ENCODE peak calls at places on chromosomes 16 and 17, in nine cellular contexts. One of them, this sample, is unnamed.

GRCh38 chr16:15725641-15726240 is 75.7 kb downstream of the NDE1 start:
- DNase-seq in MM.1S: no peak
- DNase-seq in non-pigmented ciliary epithelial cell: no peak
- DNase-seq in stimulated activated CD4-positive, alpha-beta T cell treated with anti-CD3 and anti-CD28 coated beads, TNF-alpha, amount 100 ng/mL, for 1 hour: no peak
- DNase-seq in A549: no peak
- DNase-seq in cardiac fibroblast: no peak
- DNase-seq in AG04449: no peak
- DNase-seq in skeletal muscle cell: no peak
- DNase-seq in iPS-NIHi11: no peak
- DNase-seq in this sample: no peak

GRCh38 chr16:51389881-51390280 is 238.8 kb upstream of the SALL1 start:
- DNase-seq in MM.1S: no peak
- DNase-seq in AG04449: no peak
- DNase-seq in skeletal muscle cell: no peak
- DNase-seq in non-pigmented ciliary epithelial cell: no peak
- DNase-seq in stimulated activated CD4-positive, alpha-beta T cell treated with anti-CD3 and anti-CD28 coated beads, TNF-alpha, amount 100 ng/mL, for 1 hour: no peak
- DNase-seq in A549: no peak
- DNase-seq in cardiac fibroblast: no peak
- DNase-seq in iPS-NIHi11: no peak
- DNase-seq in this sample: no peak

GRCh38 chr16:46848768-46849764 is 18.1 kb upstream of the C16orf87 start:
- DNase-seq in iPS-NIHi11: peak
- DNase-seq in non-pigmented ciliary epithelial cell: no peak
- DNase-seq in MM.1S: no peak
- DNase-seq in A549: no peak
- DNase-seq in stimulated activated CD4-positive, alpha-beta T cell treated with anti-CD3 and anti-CD28 coated beads, TNF-alpha, amount 100 ng/mL, for 1 hour: no peak
- DNase-seq in AG04449: no peak
- DNase-seq in skeletal muscle cell: no peak
- DNase-seq in cardiac fibroblast: no peak
- DNase-seq in this sample: no peak

GRCh38 chr16:47197536-47198179 is 53.9 kb upstream of the NETO2 start:
- DNase-seq in iPS-NIHi11: no peak
- DNase-seq in cardiac fibroblast: peak
- DNase-seq in skeletal muscle cell: peak
- DNase-seq in A549: no peak
- DNase-seq in stimulated activated CD4-positive, alpha-beta T cell treated with anti-CD3 and anti-CD28 coated beads, TNF-alpha, amount 100 ng/mL, for 1 hour: no peak
- DNase-seq in MM.1S: no peak
- DNase-seq in AG04449: no peak
- DNase-seq in non-pigmented ciliary epithelial cell: no peak
- DNase-seq in this sample: no peak

GRCh38 chr17:31470592-31470991 is 79.1 kb downstream of the RAB11FIP4 start:
- DNase-seq in A549: no peak
- DNase-seq in skeletal muscle cell: no peak
- DNase-seq in non-pigmented ciliary epithelial cell: no peak
- DNase-seq in stimulated activated CD4-positive, alpha-beta T cell treated with anti-CD3 and anti-CD28 coated beads, TNF-alpha, amount 100 ng/mL, for 1 hour: no peak
- DNase-seq in cardiac fibroblast: no peak
- DNase-seq in iPS-NIHi11: no peak
- DNase-seq in AG04449: no peak
- DNase-seq in MM.1S: no peak
- DNase-seq in this sample: no peak

GRCh38 chr17:40190197-40191021 is 13.1 kb downstream of the RAPGEFL1 start:
- DNase-seq in cardiac fibroblast: no peak
- DNase-seq in iPS-NIHi11: peak
- DNase-seq in stimulated activated CD4-positive, alpha-beta T cell treated with anti-CD3 and anti-CD28 coated beads, TNF-alpha, amount 100 ng/mL, for 1 hour: no peak
- DNase-seq in A549: peak
- DNase-seq in MM.1S: peak
- DNase-seq in skeletal muscle cell: no peak
- DNase-seq in AG04449: no peak
- DNase-seq in non-pigmented ciliary epithelial cell: no peak
- DNase-seq in this sample: no peak

GRCh38 chr17:62665599-62665998 is 38.1 kb downstream of the MRC2 start:
- DNase-seq in MM.1S: no peak
- DNase-seq in iPS-NIHi11: no peak
- DNase-seq in stimulated activated CD4-positive, alpha-beta T cell treated with anti-CD3 and anti-CD28 coated beads, TNF-alpha, amount 100 ng/mL, for 1 hour: no peak
- DNase-seq in AG04449: no peak
- DNase-seq in non-pigmented ciliary epithelial cell: no peak
- DNase-seq in cardiac fibroblast: no peak
- DNase-seq in skeletal muscle cell: no peak
- DNase-seq in A549: no peak
- DNase-seq in this sample: no peak

GRCh38 chr16:1177750-1178149 is 24.8 kb downstream of the CACNA1H start:
- DNase-seq in AG04449: no peak
- DNase-seq in stimulated activated CD4-positive, alpha-beta T cell treated with anti-CD3 and anti-CD28 coated beads, TNF-alpha, amount 100 ng/mL, for 1 hour: no peak
- DNase-seq in MM.1S: no peak
- DNase-seq in iPS-NIHi11: no peak
- DNase-seq in skeletal muscle cell: no peak
- DNase-seq in non-pigmented ciliary epithelial cell: no peak
- DNase-seq in A549: no peak
- DNase-seq in cardiac fibroblast: no peak
- DNase-seq in this sample: no peak

GRCh38 chr17:7842380-7842949 is 8.4 kb downstream of the KDM6B start:
- DNase-seq in A549: peak
- DNase-seq in stimulated activated CD4-positive, alpha-beta T cell treated with anti-CD3 and anti-CD28 coated beads, TNF-alpha, amount 100 ng/mL, for 1 hour: peak
- DNase-seq in cardiac fibroblast: peak
- DNase-seq in MM.1S: peak
- DNase-seq in AG04449: no peak
- DNase-seq in non-pigmented ciliary epithelial cell: peak
- DNase-seq in skeletal muscle cell: peak
- DNase-seq in iPS-NIHi11: no peak
- DNase-seq in this sample: no peak

GRCh38 chr17:80656590-80656989 is 112.0 kb downstream of the RPTOR start:
- DNase-seq in AG04449: no peak
- DNase-seq in cardiac fibroblast: no peak
- DNase-seq in A549: no peak
- DNase-seq in iPS-NIHi11: no peak
- DNase-seq in skeletal muscle cell: no peak
- DNase-seq in MM.1S: no peak
- DNase-seq in non-pigmented ciliary epithelial cell: no peak
- DNase-seq in stimulated activated CD4-positive, alpha-beta T cell treated with anti-CD3 and anti-CD28 coated beads, TNF-alpha, amount 100 ng/mL, for 1 hour: no peak
- DNase-seq in this sample: no peak

GRCh38 chr17:21357696-21358095 is 18.5 kb upstream of the KCNJ12 start:
- DNase-seq in non-pigmented ciliary epithelial cell: no peak
- DNase-seq in MM.1S: no peak
- DNase-seq in cardiac fibroblast: no peak
- DNase-seq in AG04449: no peak
- DNase-seq in stimulated activated CD4-positive, alpha-beta T cell treated with anti-CD3 and anti-CD28 coated beads, TNF-alpha, amount 100 ng/mL, for 1 hour: no peak
- DNase-seq in iPS-NIHi11: no peak
- DNase-seq in skeletal muscle cell: no peak
- DNase-seq in A549: no peak
- DNase-seq in this sample: no peak

GRCh38 chr17:14525551-14526455 is 224.9 kb downstream of the HS3ST3B1 start:
- DNase-seq in stimulated activated CD4-positive, alpha-beta T cell treated with anti-CD3 and anti-CD28 coated beads, TNF-alpha, amount 100 ng/mL, for 1 hour: no peak
- DNase-seq in iPS-NIHi11: peak
- DNase-seq in A549: peak
- DNase-seq in AG04449: no peak
- DNase-seq in skeletal muscle cell: no peak
- DNase-seq in cardiac fibroblast: no peak
- DNase-seq in MM.1S: no peak
- DNase-seq in non-pigmented ciliary epithelial cell: no peak
- DNase-seq in this sample: no peak

GRCh38 chr16:10485698-10486382 is 94.6 kb downstream of the EMP2 start:
- DNase-seq in iPS-NIHi11: no peak
- DNase-seq in A549: no peak
- DNase-seq in cardiac fibroblast: no peak
- DNase-seq in skeletal muscle cell: no peak
- DNase-seq in non-pigmented ciliary epithelial cell: no peak
- DNase-seq in MM.1S: no peak
- DNase-seq in stimulated activated CD4-positive, alpha-beta T cell treated with anti-CD3 and anti-CD28 coated beads, TNF-alpha, amount 100 ng/mL, for 1 hour: no peak
- DNase-seq in AG04449: no peak
- DNase-seq in this sample: no peak

GRCh38 chr16:29962344-29962994 is 590 bp downstream of the TMEM219 start:
- DNase-seq in MM.1S: no peak
- DNase-seq in non-pigmented ciliary epithelial cell: no peak
- DNase-seq in stimulated activated CD4-positive, alpha-beta T cell treated with anti-CD3 and anti-CD28 coated beads, TNF-alpha, amount 100 ng/mL, for 1 hour: no peak
- DNase-seq in skeletal muscle cell: no peak
- DNase-seq in AG04449: no peak
- DNase-seq in iPS-NIHi11: no peak
- DNase-seq in cardiac fibroblast: peak
- DNase-seq in A549: peak
- DNase-seq in this sample: no peak

GRCh38 chr17:55275894-55276804 is 11.4 kb downstream of the HLF start:
- DNase-seq in MM.1S: no peak
- DNase-seq in non-pigmented ciliary epithelial cell: no peak
- DNase-seq in stimulated activated CD4-positive, alpha-beta T cell treated with anti-CD3 and anti-CD28 coated beads, TNF-alpha, amount 100 ng/mL, for 1 hour: no peak
- DNase-seq in cardiac fibroblast: no peak
- DNase-seq in AG04449: no peak
- DNase-seq in iPS-NIHi11: no peak
- DNase-seq in A549: peak
- DNase-seq in skeletal muscle cell: no peak
- DNase-seq in this sample: no peak

GRCh38 chr16:89009343-89010209 is 32.6 kb upstream of the CBFA2T3 start:
- DNase-seq in A549: no peak
- DNase-seq in cardiac fibroblast: peak
- DNase-seq in non-pigmented ciliary epithelial cell: no peak
- DNase-seq in skeletal muscle cell: no peak
- DNase-seq in AG04449: no peak
- DNase-seq in MM.1S: peak
- DNase-seq in stimulated activated CD4-positive, alpha-beta T cell treated with anti-CD3 and anti-CD28 coated beads, TNF-alpha, amount 100 ng/mL, for 1 hour: no peak
- DNase-seq in iPS-NIHi11: peak
- DNase-seq in this sample: no peak

GRCh38 chr16:30972872-30973271 is 12.1 kb upstream of the HSD3B7 start:
- DNase-seq in MM.1S: no peak
- DNase-seq in iPS-NIHi11: peak
- DNase-seq in cardiac fibroblast: peak
- DNase-seq in A549: peak
- DNase-seq in non-pigmented ciliary epithelial cell: no peak
- DNase-seq in AG04449: no peak
- DNase-seq in stimulated activated CD4-positive, alpha-beta T cell treated with anti-CD3 and anti-CD28 coated beads, TNF-alpha, amount 100 ng/mL, for 1 hour: no peak
- DNase-seq in skeletal muscle cell: no peak
- DNase-seq in this sample: no peak

GRCh38 chr17:19508327-19508867 is 25.3 kb upstream of the SLC47A1 start:
- DNase-seq in cardiac fibroblast: no peak
- DNase-seq in iPS-NIHi11: peak
- DNase-seq in skeletal muscle cell: no peak
- DNase-seq in A549: no peak
- DNase-seq in AG04449: no peak
- DNase-seq in stimulated activated CD4-positive, alpha-beta T cell treated with anti-CD3 and anti-CD28 coated beads, TNF-alpha, amount 100 ng/mL, for 1 hour: no peak
- DNase-seq in non-pigmented ciliary epithelial cell: no peak
- DNase-seq in MM.1S: no peak
- DNase-seq in this sample: no peak

GRCh38 chr17:46841561-46842379 is 9.6 kb upstream of the WNT9B start:
- DNase-seq in MM.1S: no peak
- DNase-seq in A549: no peak
- DNase-seq in skeletal muscle cell: no peak
- DNase-seq in iPS-NIHi11: peak
- DNase-seq in stimulated activated CD4-positive, alpha-beta T cell treated with anti-CD3 and anti-CD28 coated beads, TNF-alpha, amount 100 ng/mL, for 1 hour: no peak
- DNase-seq in AG04449: no peak
- DNase-seq in non-pigmented ciliary epithelial cell: no peak
- DNase-seq in cardiac fibroblast: no peak
- DNase-seq in this sample: no peak

GRCh38 chr16:81350306-81350615 is 35.5 kb downstream of the GAN start:
- DNase-seq in cardiac fibroblast: peak
- DNase-seq in AG04449: no peak
- DNase-seq in MM.1S: no peak
- DNase-seq in non-pigmented ciliary epithelial cell: no peak
- DNase-seq in A549: peak
- DNase-seq in skeletal muscle cell: no peak
- DNase-seq in stimulated activated CD4-positive, alpha-beta T cell treated with anti-CD3 and anti-CD28 coated beads, TNF-alpha, amount 100 ng/mL, for 1 hour: no peak
- DNase-seq in iPS-NIHi11: no peak
- DNase-seq in this sample: no peak

GRCh38 chr17:1312261-1312870 is 32.9 kb downstream of the TRARG1 start:
- DNase-seq in MM.1S: no peak
- DNase-seq in A549: peak
- DNase-seq in cardiac fibroblast: no peak
- DNase-seq in iPS-NIHi11: peak
- DNase-seq in AG04449: no peak
- DNase-seq in skeletal muscle cell: no peak
- DNase-seq in stimulated activated CD4-positive, alpha-beta T cell treated with anti-CD3 and anti-CD28 coated beads, TNF-alpha, amount 100 ng/mL, for 1 hour: no peak
- DNase-seq in non-pigmented ciliary epithelial cell: no peak
- DNase-seq in this sample: no peak

GRCh38 chr17:65750678-65751077 is 189.2 kb upstream of the AXIN2 start:
- DNase-seq in stimulated activated CD4-positive, alpha-beta T cell treated with anti-CD3 and anti-CD28 coated beads, TNF-alpha, amount 100 ng/mL, for 1 hour: peak
- DNase-seq in A549: peak
- DNase-seq in cardiac fibroblast: peak
- DNase-seq in non-pigmented ciliary epithelial cell: peak
- DNase-seq in skeletal muscle cell: peak
- DNase-seq in AG04449: peak
- DNase-seq in iPS-NIHi11: peak
- DNase-seq in MM.1S: peak
- DNase-seq in this sample: peak

GRCh38 chr17:47725446-47726109 is 7.5 kb upstream of the TBX21 start:
- DNase-seq in skeletal muscle cell: no peak
- DNase-seq in AG04449: no peak
- DNase-seq in cardiac fibroblast: no peak
- DNase-seq in A549: no peak
- DNase-seq in non-pigmented ciliary epithelial cell: no peak
- DNase-seq in iPS-NIHi11: no peak
- DNase-seq in MM.1S: no peak
- DNase-seq in stimulated activated CD4-positive, alpha-beta T cell treated with anti-CD3 and anti-CD28 coated beads, TNF-alpha, amount 100 ng/mL, for 1 hour: no peak
- DNase-seq in this sample: no peak

GRCh38 chr17:77320046-77320445 is 179.3 kb downstream of the SEC14L1 start:
- DNase-seq in AG04449: no peak
- DNase-seq in cardiac fibroblast: peak
- DNase-seq in stimulated activated CD4-positive, alpha-beta T cell treated with anti-CD3 and anti-CD28 coated beads, TNF-alpha, amount 100 ng/mL, for 1 hour: no peak
- DNase-seq in MM.1S: peak
- DNase-seq in A549: no peak
- DNase-seq in iPS-NIHi11: no peak
- DNase-seq in skeletal muscle cell: no peak
- DNase-seq in non-pigmented ciliary epithelial cell: no peak
- DNase-seq in this sample: no peak

GRCh38 chr16:59701987-59702386 is 967.9 kb upstream of the GOT2 start:
- DNase-seq in skeletal muscle cell: no peak
- DNase-seq in non-pigmented ciliary epithelial cell: no peak
- DNase-seq in stimulated activated CD4-positive, alpha-beta T cell treated with anti-CD3 and anti-CD28 coated beads, TNF-alpha, amount 100 ng/mL, for 1 hour: no peak
- DNase-seq in A549: no peak
- DNase-seq in AG04449: no peak
- DNase-seq in cardiac fibroblast: no peak
- DNase-seq in MM.1S: no peak
- DNase-seq in iPS-NIHi11: no peak
- DNase-seq in this sample: no peak

GRCh38 chr17:42865638-42866094 is 14.7 kb downstream of the AOC3 start:
- DNase-seq in skeletal muscle cell: no peak
- DNase-seq in stimulated activated CD4-positive, alpha-beta T cell treated with anti-CD3 and anti-CD28 coated beads, TNF-alpha, amount 100 ng/mL, for 1 hour: no peak
- DNase-seq in AG04449: no peak
- DNase-seq in iPS-NIHi11: no peak
- DNase-seq in A549: no peak
- DNase-seq in non-pigmented ciliary epithelial cell: no peak
- DNase-seq in MM.1S: no peak
- DNase-seq in cardiac fibroblast: no peak
- DNase-seq in this sample: no peak

GRCh38 chr16:239948-240277 is 5.3 kb downstream of the FAM234A start:
- DNase-seq in iPS-NIHi11: no peak
- DNase-seq in skeletal muscle cell: no peak
- DNase-seq in A549: no peak
- DNase-seq in stimulated activated CD4-positive, alpha-beta T cell treated with anti-CD3 and anti-CD28 coated beads, TNF-alpha, amount 100 ng/mL, for 1 hour: no peak
- DNase-seq in cardiac fibroblast: no peak
- DNase-seq in MM.1S: no peak
- DNase-seq in AG04449: no peak
- DNase-seq in non-pigmented ciliary epithelial cell: no peak
- DNase-seq in this sample: no peak